ENCODE peak calls at places on chromosomes 6 and 20, in four cellular contexts. G, X, U and O are unnamed samples.

GRCh38 chr6:67689329-67689728 is 945.8 kb upstream of the ADGRB3 start:
- ATAC-seq in G (no peak), X (no peak), U (no peak), O (no peak)

GRCh38 chr6:79421707-79422484 is 115.3 kb downstream of the LCA5 start:
- ATAC-seq in G (no peak), X (peak; percentile 50), U (no peak), O (no peak)

GRCh38 chr6:156599977-156600647 is 177.1 kb upstream of the ARID1B start:
- ATAC-seq in G (no peak), X (peak; percentile 82), U (no peak), O (peak; percentile 91)

GRCh38 chr6:112298816-112299281 is 44.5 kb upstream of the LAMA4 start:
- ATAC-seq in G (no peak), X (peak; percentile 80), U (peak; percentile 67), O (peak; percentile 57)

GRCh38 chr6:89386917-89387491 is 25.1 kb downstream of the RRAGD start:
- ATAC-seq in G (no peak), X (no peak), U (no peak), O (no peak)

GRCh38 chr6:10641494-10641893 is 52.9 kb downstream of the C6orf52 start:
- ATAC-seq in G (no peak), X (no peak), U (no peak), O (no peak)

GRCh38 chr6:140480852-140481251 is 1106.4 kb upstream of the CITED2 start:
- ATAC-seq in G (no peak), X (peak; percentile 61), U (no peak), O (peak; percentile 75)

GRCh38 chr20:38866265-38867061 is 59.8 kb upstream of the FAM83D start:
- ATAC-seq in G (peak; percentile 35), X (no peak), U (no peak), O (no peak)

DNA sequence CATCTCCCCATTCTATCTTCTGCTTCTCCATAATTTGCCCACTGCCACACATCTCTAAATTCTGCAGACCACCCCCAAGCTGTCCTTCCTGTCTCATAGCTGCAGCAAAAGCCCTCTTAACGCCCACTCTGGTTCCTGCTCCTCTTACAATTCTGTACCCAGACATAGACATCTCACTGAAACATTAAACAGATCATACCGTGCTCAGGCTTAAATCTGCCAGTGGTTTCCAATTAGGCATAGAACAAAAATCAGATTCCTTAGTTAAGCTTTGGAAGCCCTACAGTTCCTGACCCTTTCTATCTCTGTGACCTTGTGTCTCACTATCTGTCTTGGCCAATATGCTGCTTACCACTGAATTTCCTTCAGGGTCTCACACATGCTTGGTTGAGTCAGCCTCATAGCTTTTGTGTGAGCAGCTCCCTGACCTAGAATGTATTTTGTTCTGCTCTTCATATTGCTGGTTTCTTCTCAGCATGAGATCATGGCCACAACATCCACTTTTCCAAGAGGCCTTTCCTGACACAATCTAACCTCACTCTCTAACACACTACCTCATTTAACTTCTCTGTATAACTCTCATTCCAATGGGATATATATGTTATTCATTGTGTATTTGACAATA is 749.7 kb downstream of the MAFB start:
- ATAC-seq in G (no peak), X (no peak), U (no peak), O (no peak)
- H3K9me3 ChIP-seq in G (no peaks in the 10 kb centered on the region), X (no peaks in the 10 kb centered on the region), U (no peaks in the 10 kb centered on the region), O (no peaks in the 10 kb centered on the region)

DNA sequence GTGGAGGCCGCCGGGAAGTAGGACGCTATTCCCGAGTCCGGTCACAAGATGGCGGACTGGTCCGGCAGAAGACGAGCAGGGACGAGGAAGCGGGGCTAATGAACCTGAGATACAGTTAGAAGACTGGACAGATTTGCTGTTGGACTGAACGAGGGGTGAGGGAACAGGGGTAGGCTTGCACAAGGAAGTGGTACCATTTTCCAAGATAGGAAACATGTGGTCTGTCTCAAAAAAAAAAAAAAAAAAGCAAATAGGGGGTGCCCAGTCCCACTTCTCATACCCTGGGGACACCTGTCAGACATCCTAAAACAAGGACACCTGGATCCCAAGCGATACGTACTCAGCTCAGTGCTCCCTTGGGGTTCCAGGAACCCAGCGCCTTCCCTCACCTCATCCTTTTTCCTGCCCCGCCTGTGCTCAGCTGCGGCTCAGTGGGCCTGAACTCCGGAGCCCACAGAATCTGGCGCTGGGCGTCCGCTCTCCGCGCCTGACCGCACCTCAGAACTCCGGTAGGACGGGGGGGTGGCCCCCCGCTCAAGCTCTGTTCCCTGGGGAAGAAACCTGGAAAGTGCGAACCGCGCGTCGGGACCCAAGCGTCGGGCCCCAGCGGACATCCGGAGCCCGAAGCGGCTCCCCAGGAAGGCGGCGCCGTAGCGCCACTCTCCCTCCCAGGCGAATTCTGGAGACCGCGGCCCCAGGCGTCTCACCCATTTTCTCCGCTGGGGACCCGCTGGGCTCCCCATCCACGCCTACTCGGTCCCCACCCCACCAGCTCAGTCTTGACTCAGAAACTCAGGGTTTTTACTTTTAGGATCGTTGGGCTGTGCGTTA is at the start of gene LY6G5C:
- ATAC-seq in G (peak; percentile 88), X (peak; percentile 94), U (peak; percentile 85), O (peak; percentile 88)
- TF ChIP-seq POLR2A in G (no peak), X (no peak), U (no peak), O (no peak)

GRCh38 chr6:157726892-157727628 is 96.0 kb upstream of the SNX9 start:
- ATAC-seq in G (no peak), X (no peak), U (no peak), O (peak; percentile 79)
- TF ChIP-seq POLR2AphosphoS5 in G (no peak), X (no peak), U (no peak), O (peak; percentile 68)

DNA sequence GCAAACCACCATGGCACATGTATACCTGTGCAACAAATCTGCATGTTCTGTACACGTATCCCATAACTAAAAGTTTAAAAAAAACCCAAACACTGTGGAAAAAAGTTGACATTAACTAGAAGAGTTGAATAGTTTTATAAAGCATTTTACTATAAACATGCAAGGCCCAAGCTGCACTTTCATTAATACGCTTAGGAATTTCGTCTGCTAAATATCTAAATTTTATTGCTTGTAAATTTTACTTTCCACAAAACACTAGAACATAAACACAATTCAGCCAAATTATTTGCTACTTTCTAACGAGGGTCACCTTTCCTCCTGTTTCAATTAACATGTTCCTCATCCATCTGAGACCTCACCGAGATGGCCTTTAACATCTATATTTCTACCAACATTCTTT is 74.4 kb upstream of the MAN1A1 start:
- ATAC-seq in G (no peak), X (no peak), U (no peak), O (no peak)
- H3K9me3 ChIP-seq in G (no peaks in the 10 kb centered on the region), X (no peaks in the 10 kb centered on the region), U (no peaks in the 10 kb centered on the region), O (peaks cover 22% of the 10 kb centered on the region)

GRCh38 chr6:96897396-96898240 is at the start of gene NDUFAF4:
- ATAC-seq in G (peak; percentile 97), X (peak; percentile 100), U (peak; percentile 92), O (peak; percentile 98)
- TF ChIP-seq POLR2A in G (peak; percentile 87), X (peak; percentile 39), U (peak; percentile 72), O (peak; percentile 60)

DNA sequence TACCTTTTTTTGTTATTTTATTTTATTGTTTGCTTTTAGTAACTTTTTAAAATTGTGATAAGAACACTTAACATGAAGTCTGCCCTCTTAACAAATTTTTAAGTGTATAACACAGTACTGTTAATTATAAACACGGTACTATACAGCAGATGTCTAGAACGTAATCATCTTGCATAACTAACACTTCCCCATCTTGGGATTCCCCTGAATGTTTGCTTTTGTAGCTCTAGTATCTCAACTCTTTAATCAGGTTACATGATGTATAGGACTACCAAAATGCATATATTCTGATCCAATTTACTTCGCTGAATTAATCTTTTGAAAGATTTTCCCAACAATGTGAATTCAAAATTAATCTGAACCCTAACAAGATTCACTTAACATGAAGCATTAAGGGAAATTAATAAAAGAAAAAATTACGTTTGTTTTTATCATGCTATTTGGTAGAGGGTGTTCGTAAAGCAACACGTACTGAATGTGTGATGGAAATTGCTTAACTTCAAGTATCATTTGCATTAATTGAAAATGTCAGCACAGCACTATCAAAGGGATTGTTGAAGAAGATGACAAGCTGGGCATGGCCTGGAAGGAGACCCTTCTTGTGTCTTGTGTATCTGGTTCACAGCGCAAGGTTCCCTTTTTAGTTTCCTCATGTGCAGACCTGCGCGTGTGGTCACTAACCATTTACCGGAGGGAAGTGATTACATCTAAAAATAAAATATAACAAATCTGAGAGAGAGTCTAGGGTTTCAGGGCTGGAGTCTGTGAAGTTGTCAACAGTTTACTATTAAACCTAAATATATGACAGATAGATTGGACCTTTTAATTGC is 15.2 kb downstream of the COL19A1 start:
- ATAC-seq in G (no peak), X (no peak), U (no peak), O (no peak)
- TF ChIP-seq POLR2AphosphoS5 in G (no peak), X (no peak), U (no peak), O (no peak)

GRCh38 chr6:362231-362923 is 29.2 kb upstream of the IRF4 start:
- ATAC-seq in G (no peak), X (no peak), U (no peak), O (no peak)
- H3K9me3 ChIP-seq in G (no peaks in the 10 kb centered on the region), X (no peaks in the 10 kb centered on the region), U (peaks cover 26% of the 10 kb centered on the region), O (no peaks in the 10 kb centered on the region)

GRCh38 chr6:106538145-106538544 is 91.2 kb downstream of the RTN4IP1 start:
- ATAC-seq in G (no peak), X (peak; percentile 75), U (no peak), O (no peak)

GRCh38 chr6:106539931-106540330 is 89.4 kb downstream of the RTN4IP1 start:
- ATAC-seq in G (no peak), X (no peak), U (no peak), O (no peak)

GRCh38 chr6:106537662-106538061 is 91.6 kb downstream of the RTN4IP1 start:
- ATAC-seq in G (no peak), X (no peak), U (no peak), O (no peak)

GRCh38 chr6:106540432-106540831 is 88.9 kb downstream of the RTN4IP1 start:
- ATAC-seq in G (no peak), X (no peak), U (no peak), O (no peak)

GRCh38 chr6:106540907-106541306 is 88.4 kb downstream of the RTN4IP1 start:
- ATAC-seq in G (no peak), X (no peak), U (no peak), O (no peak)
- TF ChIP-seq POLR2A in G (no peak), X (no peak), U (no peak), O (no peak)

GRCh38 chr6:146543940-146544661 is 468 bp downstream of the RAB32 start:
- ATAC-seq in G (peak; percentile 19), X (peak; percentile 42), U (no peak), O (peak; percentile 9)

GRCh38 chr6:146544783-146545182 is 1.1 kb downstream of the RAB32 start:
- ATAC-seq in G (no peak), X (no peak), U (no peak), O (no peak)

GRCh38 chr6:146545608-146546007 is 2.0 kb downstream of the RAB32 start:
- ATAC-seq in G (no peak), X (no peak), U (no peak), O (no peak)

GRCh38 chr6:146542881-146543210 is 787 bp upstream of the RAB32 start:
- ATAC-seq in G (no peak), X (no peak), U (no peak), O (no peak)

GRCh38 chr6:146543211-146543939 is at the start of gene RAB32:
- ATAC-seq in G (peak; percentile 99), X (peak; percentile 97), U (no peak), O (peak; percentile 97)
- TF ChIP-seq POLR2AphosphoS5 in G (no peak), X (no peak), U (no peak), O (peak; percentile 59)

GRCh38 chr20:31341470-31341869 is 26.9 kb upstream of the DEFB118 start:
- ATAC-seq in G (no peak), X (no peak), U (no peak), O (no peak)
- H3K9me3 ChIP-seq in G (no peaks in the 10 kb centered on the region), X (no peaks in the 10 kb centered on the region), U (no peaks in the 10 kb centered on the region), O (no peaks in the 10 kb centered on the region)